ENCODE peak calls at places on chromosomes 16 and 17, in ten cellular contexts. G is fibroblast of the conjunctiva; W is cardiac muscle cell; T is GM23338; V is HCEC 1CT; H is AG10803; S is skeletal muscle cell; N is naive B cell; A is CD4-positive, alpha-beta T cell; X is lower leg skin. K is an unnamed sample.

GRCh38 chr17:81733507-81734404 is 21.7 kb downstream of the SLC25A10 start:
- DNase-seq in G (peak; percentile 32), X (peak; percentile 94), V (peak; percentile 61), S (no peak), N (peak; percentile 40), A (peak; percentile 42), H (peak; percentile 60), T (peak; percentile 89), W (peak; percentile 86), K (peak; percentile 90)

GRCh38 chr16:64184156-64184555 is 937.7 kb downstream of the CDH11 start:
- DNase-seq in X (no peak), S (peak; percentile 49), V (no peak), W (no peak), H (peak; percentile 44), T (no peak), A (no peak), N (no peak), G (no peak), K (peak; percentile 29)

GRCh38 chr17:28579526-28579925 is 2.8 kb upstream of the ALDOC start:
- DNase-seq in W (no peak), V (no peak), T (no peak), H (no peak), A (no peak), G (no peak), S (no peak), X (no peak), N (no peak), K (no peak)

GRCh38 chr16:86557587-86557986 is 2.6 kb upstream of the MTHFSD start:
- DNase-seq in N (no peak), T (no peak), X (no peak), W (no peak), A (no peak), H (no peak), V (no peak), S (no peak), G (no peak), K (no peak)

GRCh38 chr17:43309505-43310329 is 75.9 kb upstream of the RNU2-1 start:
- DNase-seq in V (no peak), H (no peak), S (no peak), A (no peak), T (no peak), G (no peak), N (no peak), X (peak; percentile 37), W (no peak), K (no peak)

GRCh38 chr16:72241930-72242329 is 70.0 kb upstream of the PMFBP1 start:
- DNase-seq in N (peak; percentile 0), V (peak; percentile 68), H (peak; percentile 54), S (no peak), X (no peak), G (peak; percentile 42), A (no peak), W (peak; percentile 45), T (peak; percentile 62), K (peak; percentile 80)

GRCh38 chr16:57379579-57379978 is 7.3 kb downstream of the CX3CL1 start:
- DNase-seq in N (no peak), T (no peak), G (no peak), W (no peak), X (no peak), V (no peak), H (no peak), A (no peak), S (no peak), K (no peak)

GRCh38 chr16:30609002-30609927 is 924 bp downstream of the ZNF689 start:
- DNase-seq in V (peak; percentile 9), H (peak; percentile 36), S (no peak), W (peak; percentile 39), N (no peak), X (peak; percentile 90), G (peak; percentile 9), T (peak; percentile 70), A (peak; percentile 26), K (no peak)

GRCh38 chr16:1181715-1182671 is 29.1 kb downstream of the CACNA1H start:
- DNase-seq in T (no peak), S (peak; percentile 74), V (peak; percentile 63), H (peak; percentile 31), G (peak; percentile 27), X (no peak), A (no peak), W (no peak), N (no peak), K (peak; percentile 88)

GRCh38 chr16:69324013-69324531 is 6.3 kb downstream of the PDF start:
- DNase-seq in X (peak; percentile 86), G (no peak), W (no peak), S (no peak), T (no peak), N (no peak), H (no peak), V (no peak), A (no peak), K (no peak)

GRCh38 chr16:81634380-81635121 is 144.5 kb upstream of the PLCG2 start:
- DNase-seq in N (no peak), X (no peak), H (no peak), S (no peak), V (no peak), T (peak; percentile 48), W (peak; percentile 32), G (no peak), A (no peak), K (no peak)

GRCh38 chr16:14641206-14641605 is 8.5 kb downstream of the BFAR start:
- DNase-seq in W (no peak), V (no peak), A (no peak), H (no peak), X (no peak), N (no peak), S (no peak), G (no peak), T (no peak), K (no peak)

GRCh38 chr17:9239260-9239820 is 218.0 kb downstream of the NTN1 start:
- DNase-seq in V (no peak), S (no peak), W (no peak), H (no peak), T (no peak), A (no peak), N (peak; percentile 16), X (peak; percentile 96), G (no peak), K (no peak)

GRCh38 chr16:24577167-24577566 is 37.8 kb downstream of the RBBP6 start:
- DNase-seq in V (peak; percentile 34), T (no peak), W (no peak), S (no peak), H (no peak), X (no peak), N (no peak), A (no peak), G (no peak), K (no peak)

GRCh38 chr17:67974598-67975066 is 21.6 kb downstream of the C17orf58 start:
- DNase-seq in G (no peak), X (no peak), N (no peak), A (no peak), T (peak; percentile 97), V (no peak), W (no peak), H (no peak), S (no peak), K (no peak)

GRCh38 chr17:7858487-7858832 is 657 bp downstream of the CYB5D1 start:
- DNase-seq in G (no peak), A (no peak), V (peak; percentile 56), T (peak; percentile 89), N (peak; percentile 20), X (peak; percentile 89), H (peak; percentile 58), S (no peak), W (peak; percentile 62), K (peak; percentile 80)

GRCh38 chr16:70553175-70553574 is 29.6 kb downstream of the SF3B3 start:
- DNase-seq in G (no peak), W (no peak), V (peak; percentile 13), A (no peak), X (no peak), H (peak; percentile 47), T (no peak), S (peak; percentile 23), N (no peak), K (peak; percentile 53)

GRCh38 chr17:28267720-28268609 is 51.0 kb upstream of the TMEM97 start:
- DNase-seq in H (no peak), S (no peak), X (peak; percentile 59), A (no peak), V (no peak), N (no peak), W (no peak), G (no peak), T (peak; percentile 16), K (no peak)

GRCh38 chr17:75683467-75684041 is 16.4 kb downstream of the SAP30BP start:
- DNase-seq in X (no peak), V (peak; percentile 78), N (no peak), W (no peak), A (no peak), H (peak; percentile 36), G (no peak), S (no peak), T (no peak), K (peak; percentile 49)

GRCh38 chr17:79574108-79574507 is 36.7 kb downstream of the RBFOX3 start:
- DNase-seq in S (no peak), H (no peak), N (no peak), G (no peak), X (no peak), A (no peak), T (no peak), V (peak; percentile 63), W (no peak), K (no peak)

GRCh38 chr16:82439678-82440293 is 187.0 kb upstream of the CDH13 start:
- DNase-seq in A (no peak), H (peak; percentile 10), S (no peak), T (peak; percentile 54), V (no peak), X (no peak), W (peak; percentile 11), G (no peak), N (no peak), K (peak; percentile 22)

GRCh38 chr16:67170948-67171649 is 761 bp downstream of the NOL3 start:
- DNase-seq in A (no peak), X (no peak), G (no peak), N (no peak), H (peak; percentile 45), S (no peak), V (no peak), W (no peak), T (no peak), K (peak; percentile 49)

K was measured in adipocyte.